ENCODE peak calls at places on chromosome 11, in ten cellular contexts. One of them, this sample, is unnamed.

GRCh38 chr11:1736447-1736992 is 13.9 kb downstream of the IFITM10 start:
- DNase-seq in CD8-positive, alpha-beta T cell: no peak
- DNase-seq in endodermal cell: no peak
- DNase-seq in mucosa of gallbladder: no peak
- DNase-seq in naive thymus-derived CD8-positive, alpha-beta T cell: no peak
- DNase-seq in suprapubic skin: no peak
- DNase-seq in neural crest cell: no peak
- DNase-seq in cardiac fibroblast: no peak
- DNase-seq in globus pallidus: no peak
- DNase-seq in stimulated activated CD8-positive, alpha-beta memory T cell treated with anti-CD3 and anti-CD28 coated beads, Interleukin-2, amount 100 ng/mL, for 1 hour: no peak
- DNase-seq in this sample: no peak

GRCh38 chr11:74726547-74727182 is 4.6 kb downstream of the CHRDL2 start:
- DNase-seq in globus pallidus: peak
- DNase-seq in endodermal cell: peak
- DNase-seq in naive thymus-derived CD8-positive, alpha-beta T cell: peak
- DNase-seq in stimulated activated CD8-positive, alpha-beta memory T cell treated with anti-CD3 and anti-CD28 coated beads, Interleukin-2, amount 100 ng/mL, for 1 hour: no peak
- DNase-seq in CD8-positive, alpha-beta T cell: peak
- DNase-seq in suprapubic skin: peak
- DNase-seq in neural crest cell: peak
- DNase-seq in cardiac fibroblast: peak
- DNase-seq in mucosa of gallbladder: peak
- DNase-seq in this sample: peak

GRCh38 chr11:27716850-27717249 is 16.6 kb upstream of the BDNF start:
- DNase-seq in cardiac fibroblast: peak
- DNase-seq in globus pallidus: no peak
- DNase-seq in neural crest cell: no peak
- DNase-seq in stimulated activated CD8-positive, alpha-beta memory T cell treated with anti-CD3 and anti-CD28 coated beads, Interleukin-2, amount 100 ng/mL, for 1 hour: no peak
- DNase-seq in endodermal cell: no peak
- DNase-seq in mucosa of gallbladder: no peak
- DNase-seq in CD8-positive, alpha-beta T cell: no peak
- DNase-seq in suprapubic skin: no peak
- DNase-seq in naive thymus-derived CD8-positive, alpha-beta T cell: no peak
- DNase-seq in this sample: no peak

GRCh38 chr11:66996609-66997273 is 21.6 kb downstream of the C11orf86 start:
- DNase-seq in cardiac fibroblast: peak
- DNase-seq in neural crest cell: no peak
- DNase-seq in mucosa of gallbladder: no peak
- DNase-seq in endodermal cell: no peak
- DNase-seq in CD8-positive, alpha-beta T cell: no peak
- DNase-seq in suprapubic skin: no peak
- DNase-seq in globus pallidus: no peak
- DNase-seq in stimulated activated CD8-positive, alpha-beta memory T cell treated with anti-CD3 and anti-CD28 coated beads, Interleukin-2, amount 100 ng/mL, for 1 hour: no peak
- DNase-seq in naive thymus-derived CD8-positive, alpha-beta T cell: no peak
- DNase-seq in this sample: peak

GRCh38 chr11:104106136-104106754 is 57.7 kb downstream of the PDGFD start:
- DNase-seq in stimulated activated CD8-positive, alpha-beta memory T cell treated with anti-CD3 and anti-CD28 coated beads, Interleukin-2, amount 100 ng/mL, for 1 hour: no peak
- DNase-seq in cardiac fibroblast: peak
- DNase-seq in CD8-positive, alpha-beta T cell: no peak
- DNase-seq in mucosa of gallbladder: no peak
- DNase-seq in naive thymus-derived CD8-positive, alpha-beta T cell: no peak
- DNase-seq in suprapubic skin: no peak
- DNase-seq in globus pallidus: no peak
- DNase-seq in neural crest cell: no peak
- DNase-seq in endodermal cell: no peak
- DNase-seq in this sample: no peak

GRCh38 chr11:2699531-2700414 is at the start of gene KCNQ1OT1:
- DNase-seq in endodermal cell: peak
- DNase-seq in naive thymus-derived CD8-positive, alpha-beta T cell: peak
- DNase-seq in globus pallidus: peak
- DNase-seq in neural crest cell: peak
- DNase-seq in cardiac fibroblast: peak
- DNase-seq in suprapubic skin: peak
- DNase-seq in CD8-positive, alpha-beta T cell: peak
- DNase-seq in stimulated activated CD8-positive, alpha-beta memory T cell treated with anti-CD3 and anti-CD28 coated beads, Interleukin-2, amount 100 ng/mL, for 1 hour: peak
- DNase-seq in mucosa of gallbladder: peak
- DNase-seq in this sample: peak

GRCh38 chr11:107929611-107930200 is 1.5 kb downstream of the RAB39A start:
- DNase-seq in naive thymus-derived CD8-positive, alpha-beta T cell: no peak
- DNase-seq in neural crest cell: no peak
- DNase-seq in endodermal cell: peak
- DNase-seq in suprapubic skin: no peak
- DNase-seq in stimulated activated CD8-positive, alpha-beta memory T cell treated with anti-CD3 and anti-CD28 coated beads, Interleukin-2, amount 100 ng/mL, for 1 hour: no peak
- DNase-seq in globus pallidus: peak
- DNase-seq in cardiac fibroblast: no peak
- DNase-seq in mucosa of gallbladder: no peak
- DNase-seq in CD8-positive, alpha-beta T cell: no peak
- DNase-seq in this sample: no peak

GRCh38 chr11:69634590-69634989 is 6.4 kb upstream of the CCND1 start:
- DNase-seq in suprapubic skin: no peak
- DNase-seq in cardiac fibroblast: no peak
- DNase-seq in stimulated activated CD8-positive, alpha-beta memory T cell treated with anti-CD3 and anti-CD28 coated beads, Interleukin-2, amount 100 ng/mL, for 1 hour: no peak
- DNase-seq in CD8-positive, alpha-beta T cell: no peak
- DNase-seq in naive thymus-derived CD8-positive, alpha-beta T cell: no peak
- DNase-seq in neural crest cell: no peak
- DNase-seq in mucosa of gallbladder: no peak
- DNase-seq in globus pallidus: no peak
- DNase-seq in endodermal cell: peak
- DNase-seq in this sample: no peak

GRCh38 chr11:10117709-10118341 is 176.2 kb downstream of the SBF2 start:
- DNase-seq in suprapubic skin: no peak
- DNase-seq in stimulated activated CD8-positive, alpha-beta memory T cell treated with anti-CD3 and anti-CD28 coated beads, Interleukin-2, amount 100 ng/mL, for 1 hour: no peak
- DNase-seq in endodermal cell: no peak
- DNase-seq in globus pallidus: no peak
- DNase-seq in mucosa of gallbladder: no peak
- DNase-seq in cardiac fibroblast: peak
- DNase-seq in naive thymus-derived CD8-positive, alpha-beta T cell: no peak
- DNase-seq in neural crest cell: no peak
- DNase-seq in CD8-positive, alpha-beta T cell: no peak
- DNase-seq in this sample: no peak

GRCh38 chr11:16945671-16946469 is 68.3 kb downstream of the PLEKHA7 start:
- DNase-seq in suprapubic skin: no peak
- DNase-seq in endodermal cell: peak
- DNase-seq in globus pallidus: peak
- DNase-seq in mucosa of gallbladder: peak
- DNase-seq in CD8-positive, alpha-beta T cell: no peak
- DNase-seq in cardiac fibroblast: peak
- DNase-seq in stimulated activated CD8-positive, alpha-beta memory T cell treated with anti-CD3 and anti-CD28 coated beads, Interleukin-2, amount 100 ng/mL, for 1 hour: no peak
- DNase-seq in naive thymus-derived CD8-positive, alpha-beta T cell: no peak
- DNase-seq in neural crest cell: peak
- DNase-seq in this sample: peak

GRCh38 chr11:12581923-12582322 is 92.3 kb upstream of the TEAD1 start:
- DNase-seq in stimulated activated CD8-positive, alpha-beta memory T cell treated with anti-CD3 and anti-CD28 coated beads, Interleukin-2, amount 100 ng/mL, for 1 hour: no peak
- DNase-seq in suprapubic skin: no peak
- DNase-seq in CD8-positive, alpha-beta T cell: no peak
- DNase-seq in naive thymus-derived CD8-positive, alpha-beta T cell: no peak
- DNase-seq in mucosa of gallbladder: no peak
- DNase-seq in neural crest cell: no peak
- DNase-seq in globus pallidus: no peak
- DNase-seq in cardiac fibroblast: peak
- DNase-seq in endodermal cell: peak
- DNase-seq in this sample: no peak

GRCh38 chr11:32198053-32198452 is 107.2 kb downstream of the RCN1 start:
- DNase-seq in CD8-positive, alpha-beta T cell: no peak
- DNase-seq in mucosa of gallbladder: no peak
- DNase-seq in naive thymus-derived CD8-positive, alpha-beta T cell: no peak
- DNase-seq in suprapubic skin: no peak
- DNase-seq in cardiac fibroblast: no peak
- DNase-seq in globus pallidus: no peak
- DNase-seq in neural crest cell: no peak
- DNase-seq in stimulated activated CD8-positive, alpha-beta memory T cell treated with anti-CD3 and anti-CD28 coated beads, Interleukin-2, amount 100 ng/mL, for 1 hour: no peak
- DNase-seq in endodermal cell: no peak
- DNase-seq in this sample: no peak

GRCh38 chr11:125402436-125402835 is 93.6 kb downstream of the FEZ1 start:
- DNase-seq in neural crest cell: no peak
- DNase-seq in mucosa of gallbladder: no peak
- DNase-seq in suprapubic skin: peak
- DNase-seq in cardiac fibroblast: peak
- DNase-seq in stimulated activated CD8-positive, alpha-beta memory T cell treated with anti-CD3 and anti-CD28 coated beads, Interleukin-2, amount 100 ng/mL, for 1 hour: no peak
- DNase-seq in CD8-positive, alpha-beta T cell: no peak
- DNase-seq in endodermal cell: no peak
- DNase-seq in naive thymus-derived CD8-positive, alpha-beta T cell: no peak
- DNase-seq in globus pallidus: no peak
- DNase-seq in this sample: no peak

GRCh38 chr11:82792319-82792718 is 58.7 kb upstream of the FAM181B start:
- DNase-seq in cardiac fibroblast: no peak
- DNase-seq in naive thymus-derived CD8-positive, alpha-beta T cell: no peak
- DNase-seq in suprapubic skin: no peak
- DNase-seq in mucosa of gallbladder: no peak
- DNase-seq in globus pallidus: no peak
- DNase-seq in CD8-positive, alpha-beta T cell: no peak
- DNase-seq in neural crest cell: no peak
- DNase-seq in stimulated activated CD8-positive, alpha-beta memory T cell treated with anti-CD3 and anti-CD28 coated beads, Interleukin-2, amount 100 ng/mL, for 1 hour: no peak
- DNase-seq in endodermal cell: no peak
- DNase-seq in this sample: no peak

GRCh38 chr11:126352934-126353801 is 2.3 kb upstream of the ST3GAL4 start:
- DNase-seq in endodermal cell: no peak
- DNase-seq in stimulated activated CD8-positive, alpha-beta memory T cell treated with anti-CD3 and anti-CD28 coated beads, Interleukin-2, amount 100 ng/mL, for 1 hour: no peak
- DNase-seq in neural crest cell: no peak
- DNase-seq in mucosa of gallbladder: no peak
- DNase-seq in globus pallidus: no peak
- DNase-seq in CD8-positive, alpha-beta T cell: no peak
- DNase-seq in suprapubic skin: peak
- DNase-seq in naive thymus-derived CD8-positive, alpha-beta T cell: no peak
- DNase-seq in cardiac fibroblast: peak
- DNase-seq in this sample: no peak

GRCh38 chr11:8732276-8732675 is 49.7 kb downstream of the RPL27A start:
- DNase-seq in endodermal cell: no peak
- DNase-seq in stimulated activated CD8-positive, alpha-beta memory T cell treated with anti-CD3 and anti-CD28 coated beads, Interleukin-2, amount 100 ng/mL, for 1 hour: no peak
- DNase-seq in cardiac fibroblast: no peak
- DNase-seq in CD8-positive, alpha-beta T cell: no peak
- DNase-seq in neural crest cell: no peak
- DNase-seq in globus pallidus: no peak
- DNase-seq in suprapubic skin: no peak
- DNase-seq in mucosa of gallbladder: no peak
- DNase-seq in naive thymus-derived CD8-positive, alpha-beta T cell: no peak
- DNase-seq in this sample: no peak

GRCh38 chr11:120516461-120517389 is 5.2 kb downstream of the GRIK4 start:
- DNase-seq in CD8-positive, alpha-beta T cell: no peak
- DNase-seq in neural crest cell: no peak
- DNase-seq in globus pallidus: no peak
- DNase-seq in naive thymus-derived CD8-positive, alpha-beta T cell: no peak
- DNase-seq in endodermal cell: peak
- DNase-seq in stimulated activated CD8-positive, alpha-beta memory T cell treated with anti-CD3 and anti-CD28 coated beads, Interleukin-2, amount 100 ng/mL, for 1 hour: no peak
- DNase-seq in mucosa of gallbladder: no peak
- DNase-seq in suprapubic skin: no peak
- DNase-seq in cardiac fibroblast: no peak
- DNase-seq in this sample: peak

GRCh38 chr11:34679681-34680080 is 58.8 kb downstream of the EHF start:
- DNase-seq in cardiac fibroblast: no peak
- DNase-seq in CD8-positive, alpha-beta T cell: no peak
- DNase-seq in neural crest cell: no peak
- DNase-seq in endodermal cell: no peak
- DNase-seq in suprapubic skin: no peak
- DNase-seq in mucosa of gallbladder: no peak
- DNase-seq in naive thymus-derived CD8-positive, alpha-beta T cell: no peak
- DNase-seq in stimulated activated CD8-positive, alpha-beta memory T cell treated with anti-CD3 and anti-CD28 coated beads, Interleukin-2, amount 100 ng/mL, for 1 hour: no peak
- DNase-seq in globus pallidus: no peak
- DNase-seq in this sample: no peak